ENCODE peak calls at places on chromosomes 1 and 21, in four cellular contexts. One of them, this sample, is unnamed.

GRCh38 chr1:8012955-8013354 is 13.2 kb downstream of the ERRFI1 start:
- DNase-seq in K562: no peak
- DNase-seq in WTC11: no peak
- DNase-seq in HepG2: no peak
- DNase-seq in this sample: no peak

GRCh38 chr1:228434674-228435073 is 18.0 kb upstream of the TRIM17 start:
- DNase-seq in K562: no peak
- DNase-seq in WTC11: no peak
- DNase-seq in HepG2: no peak
- DNase-seq in this sample: no peak

GRCh38 chr21:33402011-33402979 is 918 bp upstream of the IFNGR2 start:
- DNase-seq in K562: no peak
- DNase-seq in WTC11: peak
- DNase-seq in HepG2: no peak
- DNase-seq in this sample: no peak

GRCh38 chr21:19237603-19238002 is 834.0 kb upstream of the TMPRSS15 start:
- DNase-seq in K562: no peak
- DNase-seq in WTC11: no peak
- DNase-seq in HepG2: no peak
- DNase-seq in this sample: no peak

GRCh38 chr21:36854391-36854790 is 112.1 kb downstream of the HLCS start:
- DNase-seq in K562: peak
- DNase-seq in WTC11: peak
- DNase-seq in HepG2: peak
- DNase-seq in this sample: peak

GRCh38 chr1:65209005-65209885 is 61.2 kb downstream of the AK4 start:
- DNase-seq in K562: peak
- DNase-seq in WTC11: no peak
- DNase-seq in HepG2: peak
- DNase-seq in this sample: peak

GRCh38 chr1:7153464-7153863 is 368.2 kb downstream of the CAMTA1 start:
- DNase-seq in K562: no peak
- DNase-seq in WTC11: peak
- DNase-seq in HepG2: no peak
- DNase-seq in this sample: no peak

GRCh38 chr1:155038602-155039307 is 5.1 kb downstream of the DCST1 start:
- DNase-seq in K562: no peak
- DNase-seq in WTC11: no peak
- DNase-seq in HepG2: no peak
- DNase-seq in this sample: no peak

GRCh38 chr21:25396135-25396711 is 211.1 kb downstream of the MRPL39 start:
- DNase-seq in K562: no peak
- DNase-seq in WTC11: no peak
- DNase-seq in HepG2: no peak
- DNase-seq in this sample: no peak

GRCh38 chr1:201740609-201741231 is 88.2 kb upstream of the IPO9 start:
- DNase-seq in K562: no peak
- DNase-seq in WTC11: no peak
- DNase-seq in HepG2: no peak
- DNase-seq in this sample: no peak

GRCh38 chr1:174940776-174941175 is 59.0 kb upstream of the CACYBP start:
- DNase-seq in K562: no peak
- DNase-seq in WTC11: no peak
- DNase-seq in HepG2: no peak
- DNase-seq in this sample: no peak

GRCh38 chr21:39882186-39882882 is 15.1 kb downstream of the PCP4 start:
- DNase-seq in K562: no peak
- DNase-seq in WTC11: no peak
- DNase-seq in HepG2: no peak
- DNase-seq in this sample: no peak

GRCh38 chr1:119713538-119714456 is 2.1 kb downstream of the PHGDH start:
- DNase-seq in K562: no peak
- DNase-seq in WTC11: peak
- DNase-seq in HepG2: no peak
- DNase-seq in this sample: peak

GRCh38 chr1:71047635-71048607 is at the start of gene PTGER3:
- DNase-seq in K562: peak
- DNase-seq in WTC11: peak
- DNase-seq in HepG2: peak
- DNase-seq in this sample: peak

GRCh38 chr1:18091660-18092446 is 15.7 kb upstream of the IGSF21 start:
- DNase-seq in K562: no peak
- DNase-seq in WTC11: no peak
- DNase-seq in HepG2: no peak
- DNase-seq in this sample: no peak

GRCh38 chr1:21059021-21059420 is 117.7 kb downstream of the EIF4G3 start:
- DNase-seq in K562: no peak
- DNase-seq in WTC11: no peak
- DNase-seq in HepG2: no peak
- DNase-seq in this sample: no peak

GRCh38 chr1:167412072-167412471 is 106.3 kb downstream of the CD247 start:
- DNase-seq in K562: no peak
- DNase-seq in WTC11: no peak
- DNase-seq in HepG2: no peak
- DNase-seq in this sample: no peak

GRCh38 chr21:24658926-24659325 is 948.4 kb downstream of the MRPL39 start:
- DNase-seq in K562: no peak
- DNase-seq in WTC11: no peak
- DNase-seq in HepG2: no peak
- DNase-seq in this sample: no peak

GRCh38 chr1:9689011-9689706 is 37.6 kb downstream of the PIK3CD start:
- DNase-seq in K562: peak
- DNase-seq in WTC11: peak
- DNase-seq in HepG2: peak
- DNase-seq in this sample: peak

GRCh38 chr1:182685186-182685585 is 799 bp upstream of the RGS8 start:
- DNase-seq in K562: no peak
- DNase-seq in WTC11: no peak
- DNase-seq in HepG2: no peak
- DNase-seq in this sample: no peak

GRCh38 chr1:36008546-36009197 is 75.2 kb upstream of the TEKT2 start:
- DNase-seq in K562: no peak
- DNase-seq in WTC11: no peak
- DNase-seq in HepG2: peak
- DNase-seq in this sample: no peak

GRCh38 chr1:107009286-107009685 is 47.2 kb upstream of the PRMT6 start:
- DNase-seq in K562: no peak
- DNase-seq in WTC11: no peak
- DNase-seq in HepG2: no peak
- DNase-seq in this sample: no peak

GRCh38 chr21:37877171-37877570 is 39.1 kb downstream of the KCNJ6 start:
- DNase-seq in K562: no peak
- DNase-seq in WTC11: no peak
- DNase-seq in HepG2: no peak
- DNase-seq in this sample: no peak

GRCh38 chr21:31329431-31330143 is 14.5 kb downstream of the TIAM1 start:
- DNase-seq in K562: no peak
- DNase-seq in WTC11: no peak
- DNase-seq in HepG2: no peak
- DNase-seq in this sample: no peak

GRCh38 chr1:245657371-245657770 is 502.6 kb downstream of the KIF26B start:
- DNase-seq in K562: no peak
- DNase-seq in WTC11: peak
- DNase-seq in HepG2: no peak
- DNase-seq in this sample: no peak

GRCh38 chr1:94385354-94385947 is 32.7 kb upstream of the ABCD3 start:
- DNase-seq in K562: no peak
- DNase-seq in WTC11: no peak
- DNase-seq in HepG2: peak
- DNase-seq in this sample: no peak

DNA sequence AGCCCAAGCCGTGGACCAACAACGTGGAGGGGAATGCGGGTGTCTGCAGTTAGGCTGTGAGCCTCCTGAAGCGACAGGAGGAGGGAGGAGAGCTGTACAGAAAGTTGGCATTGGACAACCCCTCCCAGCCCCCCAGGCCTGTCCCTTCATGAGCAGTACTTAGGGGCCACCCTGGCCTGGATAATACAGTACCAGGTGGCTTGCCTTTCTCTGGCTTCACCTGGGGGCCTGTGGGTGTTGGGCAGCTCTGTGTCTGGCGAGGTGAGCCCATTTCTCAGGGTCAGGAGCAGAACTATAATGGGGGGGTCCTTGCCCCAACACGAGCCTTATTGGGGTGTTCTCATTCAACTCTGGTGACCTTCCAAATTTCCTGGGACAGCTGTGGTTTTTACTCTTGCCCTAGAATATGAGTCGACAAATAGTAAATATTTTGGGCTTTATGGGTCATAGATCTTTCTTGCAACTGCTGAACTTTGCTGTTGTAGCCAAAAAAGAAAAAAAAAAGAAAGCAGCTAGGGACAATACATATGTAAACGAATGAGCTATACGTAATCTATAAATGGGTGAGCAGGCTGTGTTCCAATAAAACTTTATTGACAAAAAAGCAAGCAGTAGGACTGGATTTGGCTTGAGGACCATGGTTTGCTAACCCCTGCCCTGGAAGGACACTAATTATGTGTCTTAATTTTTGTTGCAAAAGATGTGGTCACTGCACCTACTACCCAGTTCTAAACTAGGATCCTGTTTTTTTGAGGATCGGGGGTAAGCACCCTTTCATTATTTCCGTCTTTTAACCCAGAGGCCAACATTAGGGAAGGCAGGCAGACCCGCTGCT is 11.4 kb downstream of the COQ8A start:
- DNase-seq in K562: no peak
- DNase-seq in WTC11: no peak
- DNase-seq in HepG2: no peak
- DNase-seq in this sample: no peak
- TF ChIP-seq ELF4 in K562: no peak
- TF ChIP-seq ELF4 in WTC11: no peak
- TF ChIP-seq ELF4 in HepG2: no peak
- TF ChIP-seq ELF4 in this sample: no peak

GRCh38 chr21:41952568-41953248 is 1.1 kb downstream of the C2CD2 start:
- DNase-seq in K562: no peak
- DNase-seq in WTC11: peak
- DNase-seq in HepG2: no peak
- DNase-seq in this sample: no peak
- TF ChIP-seq ELF4 in K562: no peak
- TF ChIP-seq ELF4 in WTC11: no peak
- TF ChIP-seq ELF4 in HepG2: no peak
- TF ChIP-seq ELF4 in this sample: no peak

GRCh38 chr1:172513480-172513879 is 19.5 kb upstream of the SUCO start:
- DNase-seq in K562: no peak
- DNase-seq in WTC11: no peak
- DNase-seq in HepG2: no peak
- DNase-seq in this sample: no peak
- TF ChIP-seq ELF4 in K562: no peak
- TF ChIP-seq ELF4 in WTC11: no peak
- TF ChIP-seq ELF4 in HepG2: no peak
- TF ChIP-seq ELF4 in this sample: no peak

DNA sequence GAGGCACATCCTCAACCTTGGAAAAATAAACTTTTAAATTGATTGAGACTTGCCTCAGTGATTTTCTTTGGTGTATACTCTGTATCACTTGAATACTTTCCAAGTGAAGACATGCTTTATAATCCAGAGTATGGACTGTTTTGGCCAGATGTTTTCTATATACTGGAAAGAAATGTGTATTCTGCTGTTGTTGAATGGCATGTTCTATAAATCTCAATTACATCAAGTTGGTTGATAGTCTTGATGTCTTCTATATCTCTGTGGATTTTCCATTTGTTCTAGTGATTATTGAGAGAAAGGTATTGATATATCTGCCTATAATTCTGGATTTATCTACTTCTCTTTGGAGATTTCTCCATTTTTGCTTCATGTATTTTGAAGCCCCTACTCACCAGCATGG is 37.5 kb downstream of the EBNA1BP2 start:
- DNase-seq in K562: no peak
- DNase-seq in WTC11: no peak
- DNase-seq in HepG2: no peak
- DNase-seq in this sample: no peak
- TF ChIP-seq ELF4 in K562: no peak
- TF ChIP-seq ELF4 in WTC11: no peak
- TF ChIP-seq ELF4 in HepG2: no peak
- TF ChIP-seq ELF4 in this sample: no peak

This sample was measured in HEK293T.